ENCODE peak calls at places on chromosomes 13 and 19, in six cellular contexts. P, J, A, C, V and Q are unnamed samples.

GRCh38 chr13:76579701-76580100 is 306.5 kb downstream of the KCTD12 start:
- DNase-seq in A (no peak), C (no peak), J (no peak), V (no peak), P (no peak), Q (no peak)

GRCh38 chr19:39563408-39563807 is 23.4 kb upstream of the EID2 start:
- DNase-seq in C (no peak), J (peak), P (no peak), A (no peak), V (no peak), Q (no peak)

GRCh38 chr19:56538254-56538760 is 441 bp upstream of the ZFP28 start:
- DNase-seq in A (peak), V (peak), J (peak), C (peak), P (peak), Q (peak)

GRCh38 chr19:6767357-6768235 is at the start of gene SH2D3A:
- DNase-seq in C (no peak), J (peak), A (peak), P (no peak), V (peak), Q (no peak)

GRCh38 chr19:49658566-49659442 is 6.9 kb downstream of the IRF3 start:
- DNase-seq in P (no peak), A (no peak), J (no peak), C (no peak), V (no peak), Q (no peak)

GRCh38 chr19:29702161-29702957 is 12.7 kb downstream of the C19orf12 start:
- DNase-seq in J (no peak), C (no peak), V (no peak), A (no peak), P (no peak), Q (no peak)

GRCh38 chr13:73138276-73138950 is 79.6 kb downstream of the KLF5 start:
- DNase-seq in J (peak), P (no peak), A (no peak), V (no peak), C (peak), Q (peak)

GRCh38 chr13:111421216-111421615 is 100.8 kb downstream of the TEX29 start:
- DNase-seq in A (no peak), C (no peak), V (no peak), P (no peak), J (no peak), Q (no peak)

GRCh38 chr19:49851456-49852259 is 699 bp downstream of the PTOV1 start:
- DNase-seq in J (no peak), A (peak), V (peak), C (no peak), P (peak), Q (no peak)

GRCh38 chr13:109199280-109199679 is 569.9 kb downstream of the MYO16 start:
- DNase-seq in A (no peak), P (no peak), J (no peak), C (no peak), V (no peak), Q (no peak)

GRCh38 chr13:50119593-50119992 is 104.3 kb downstream of the KCNRG start:
- DNase-seq in C (no peak), V (no peak), P (no peak), J (no peak), A (no peak), Q (no peak)

GRCh38 chr13:67402546-67402945 is 172.4 kb upstream of the PCDH9 start:
- DNase-seq in P (peak), C (no peak), J (no peak), V (no peak), A (no peak), Q (no peak)

GRCh38 chr19:48603001-48603400 is 3.5 kb upstream of the SPACA4 start:
- DNase-seq in J (no peak), V (no peak), C (no peak), A (no peak), P (no peak), Q (no peak)

GRCh38 chr13:34941835-34942731 is at the start of gene NBEA:
- DNase-seq in A (peak), C (peak), V (peak), J (peak), P (peak), Q (peak)

GRCh38 chr13:102556806-102557205 is 40.0 kb upstream of the TPP2 start:
- DNase-seq in C (no peak), J (no peak), V (no peak), A (no peak), P (no peak), Q (no peak)

GRCh38 chr13:104759069-104759468 is 1692.9 kb upstream of the SLC10A2 start:
- DNase-seq in P (no peak), A (no peak), J (no peak), V (no peak), C (no peak), Q (no peak)

GRCh38 chr19:49217382-49217781 is 59.8 kb downstream of the TRPM4 start:
- DNase-seq in A (no peak), J (no peak), P (no peak), C (no peak), V (peak), Q (peak)

GRCh38 chr13:44816701-44817684 is 172.3 kb downstream of the NUFIP1 start:
- DNase-seq in P (no peak), V (no peak), J (peak), C (peak), A (no peak), Q (peak)

GRCh38 chr13:21445759-21446158 is 13.3 kb downstream of the ZDHHC20 start:
- DNase-seq in C (no peak), P (no peak), J (no peak), A (no peak), V (no peak), Q (no peak)

GRCh38 chr13:23449386-23450162 is 16.1 kb upstream of the SACS start:
- DNase-seq in V (no peak), C (no peak), A (no peak), P (no peak), J (no peak), Q (no peak)

GRCh38 chr19:18437481-18438330 is at the start of gene ISYNA1:
- DNase-seq in J (peak), P (no peak), C (peak), A (peak), V (peak), Q (no peak)

GRCh38 chr19:19591133-19591825 is 27.2 kb downstream of the PBX4 start:
- DNase-seq in P (no peak), A (no peak), C (peak), J (peak), V (no peak), Q (peak)

GRCh38 chr13:48081739-48082138 is 13.2 kb downstream of the MED4 start:
- DNase-seq in V (no peak), J (no peak), P (no peak), C (no peak), A (no peak), Q (no peak)

GRCh38 chr13:60135344-60135743 is 28.4 kb downstream of the DIAPH3 start:
- DNase-seq in V (no peak), P (no peak), J (no peak), A (no peak), C (no peak), Q (no peak)

GRCh38 chr19:48370955-48371354 is 6.8 kb downstream of the SYNGR4 start:
- DNase-seq in A (no peak), P (no peak), C (no peak), J (no peak), V (no peak), Q (no peak)

GRCh38 chr19:30522359-30522758 is 150.2 kb downstream of the ZNF536 start:
- DNase-seq in A (no peak), J (no peak), V (no peak), C (no peak), P (no peak), Q (no peak)

GRCh38 chr19:52188822-52189744 is 769 bp upstream of the PPP2R1A start:
- DNase-seq in P (peak), A (no peak), V (peak), C (no peak), J (no peak), Q (no peak)

GRCh38 chr19:7083076-7083956 is 13.8 kb downstream of the ZNF557 start:
- DNase-seq in C (peak), P (no peak), V (no peak), J (no peak), A (no peak), Q (peak)

GRCh38 chr13:63643543-63643942 is 2227.9 kb upstream of the PCDH20 start:
- DNase-seq in V (no peak), C (no peak), P (no peak), J (no peak), A (no peak), Q (no peak)